ENCODE peak calls at places on chromosomes 1 and 21, in ten cellular contexts. V, O, E, Z, B, S, Q, J, G and W are unnamed samples.

GRCh38 chr21:44537930-44538911 is 1.8 kb downstream of the KRTAP10-1 start:
- DNase-seq in V (no peak), O (no peak), E (no peak), Z (peak), B (no peak), S (no peak), Q (no peak), J (no peak), G (no peak), W (no peak)

GRCh38 chr1:18243503-18244175 is 136.0 kb downstream of the IGSF21 start:
- DNase-seq in V (no peak), O (no peak), E (no peak), Z (no peak), B (no peak), S (no peak), Q (no peak), J (no peak), G (no peak), W (no peak)

GRCh38 chr1:185663332-185663731 is 70.9 kb upstream of the HMCN1 start:
- DNase-seq in V (no peak), O (no peak), E (no peak), Z (no peak), B (no peak), S (no peak), Q (no peak), J (no peak), G (no peak), W (no peak)

GRCh38 chr1:23187637-23188036 is 19.0 kb upstream of the LUZP1 start:
- DNase-seq in V (no peak), O (no peak), E (no peak), Z (no peak), B (no peak), S (no peak), Q (no peak), J (no peak), G (no peak), W (no peak)

GRCh38 chr21:43611598-43612369 is 47.5 kb downstream of the HSF2BP start:
- DNase-seq in V (no peak), O (peak), E (peak), Z (no peak), B (no peak), S (peak), Q (peak), J (no peak), G (no peak), W (peak)

GRCh38 chr1:9084883-9085282 is 15.4 kb upstream of the SLC2A5 start:
- DNase-seq in V (no peak), O (peak), E (peak), Z (no peak), B (no peak), S (no peak), Q (no peak), J (no peak), G (no peak), W (no peak)

GRCh38 chr1:91647061-91647460 is 146.4 kb downstream of the CDC7 start:
- DNase-seq in V (no peak), O (no peak), E (no peak), Z (no peak), B (no peak), S (no peak), Q (no peak), J (no peak), G (no peak), W (no peak)

GRCh38 chr1:229972600-229973296 is 94.3 kb upstream of the GALNT2 start:
- DNase-seq in V (no peak), O (no peak), E (no peak), Z (no peak), B (no peak), S (peak), Q (no peak), J (no peak), G (no peak), W (peak)

GRCh38 chr1:27785763-27786162 is 12.7 kb downstream of the STX12 start:
- DNase-seq in V (no peak), O (no peak), E (no peak), Z (no peak), B (no peak), S (no peak), Q (no peak), J (no peak), G (no peak), W (peak)

GRCh38 chr1:196680107-196680506 is 28.3 kb downstream of the CFH start:
- DNase-seq in V (no peak), O (no peak), E (no peak), Z (no peak), B (no peak), S (no peak), Q (no peak), J (no peak), G (no peak), W (no peak)